ENCODE peak calls at places on chromosomes 12 and 14, in nine cellular contexts. One of them, this sample, is unnamed.

GRCh38 chr14:98177551-98177950 is 1094.4 kb downstream of the BCL11B start:
- DNase-seq in stimulated activated CD4-positive, alpha-beta T cell treated with anti-CD3 and anti-CD28 coated beads, Interleukin-1b, Interleukin-23, amount 100 ng/mL, for 24 hours: peak; percentile 70
- DNase-seq in germinal center: no peak
- DNase-seq in cerebellum: no peak
- DNase-seq in non-pigmented ciliary epithelial cell: no peak
- DNase-seq in kidney glomerular epithelial cell: no peak
- DNase-seq in testis: no peak
- DNase-seq in AG04450: no peak
- DNase-seq in cardiac muscle cell: no peak
- DNase-seq in this sample: no peak

GRCh38 chr14:35301334-35302210 is 9.4 kb downstream of the PSMA6 start:
- DNase-seq in stimulated activated CD4-positive, alpha-beta T cell treated with anti-CD3 and anti-CD28 coated beads, Interleukin-1b, Interleukin-23, amount 100 ng/mL, for 24 hours: no peak
- DNase-seq in kidney glomerular epithelial cell: no peak
- DNase-seq in cerebellum: no peak
- DNase-seq in AG04450: no peak
- DNase-seq in testis: no peak
- DNase-seq in germinal center: no peak
- DNase-seq in non-pigmented ciliary epithelial cell: no peak
- DNase-seq in cardiac muscle cell: no peak
- DNase-seq in this sample: no peak

GRCh38 chr12:124626841-124627502 is 59.6 kb upstream of the NCOR2 start:
- DNase-seq in kidney glomerular epithelial cell: no peak
- DNase-seq in cerebellum: peak; percentile 68
- DNase-seq in germinal center: no peak
- DNase-seq in non-pigmented ciliary epithelial cell: no peak
- DNase-seq in stimulated activated CD4-positive, alpha-beta T cell treated with anti-CD3 and anti-CD28 coated beads, Interleukin-1b, Interleukin-23, amount 100 ng/mL, for 24 hours: no peak
- DNase-seq in AG04450: no peak
- DNase-seq in testis: peak; percentile 85
- DNase-seq in cardiac muscle cell: no peak
- DNase-seq in this sample: no peak

GRCh38 chr12:14185441-14186192 is 179.9 kb upstream of the ATF7IP start:
- DNase-seq in non-pigmented ciliary epithelial cell: peak; percentile 6
- DNase-seq in cerebellum: no peak
- DNase-seq in germinal center: peak; percentile 51
- DNase-seq in cardiac muscle cell: peak; percentile 73
- DNase-seq in stimulated activated CD4-positive, alpha-beta T cell treated with anti-CD3 and anti-CD28 coated beads, Interleukin-1b, Interleukin-23, amount 100 ng/mL, for 24 hours: no peak
- DNase-seq in testis: peak; percentile 48
- DNase-seq in kidney glomerular epithelial cell: peak; percentile 11
- DNase-seq in AG04450: peak; percentile 2
- DNase-seq in this sample: peak; percentile 44

GRCh38 chr12:113936460-113936859 is 29.7 kb downstream of the RBM19 start:
- DNase-seq in non-pigmented ciliary epithelial cell: no peak
- DNase-seq in cardiac muscle cell: no peak
- DNase-seq in testis: no peak
- DNase-seq in germinal center: no peak
- DNase-seq in kidney glomerular epithelial cell: no peak
- DNase-seq in AG04450: no peak
- DNase-seq in cerebellum: no peak
- DNase-seq in stimulated activated CD4-positive, alpha-beta T cell treated with anti-CD3 and anti-CD28 coated beads, Interleukin-1b, Interleukin-23, amount 100 ng/mL, for 24 hours: no peak
- DNase-seq in this sample: no peak

GRCh38 chr14:74937171-74937570 is 14.1 kb upstream of the RPS6KL1 start:
- DNase-seq in testis: no peak
- DNase-seq in kidney glomerular epithelial cell: no peak
- DNase-seq in cerebellum: no peak
- DNase-seq in stimulated activated CD4-positive, alpha-beta T cell treated with anti-CD3 and anti-CD28 coated beads, Interleukin-1b, Interleukin-23, amount 100 ng/mL, for 24 hours: no peak
- DNase-seq in germinal center: no peak
- DNase-seq in AG04450: no peak
- DNase-seq in cardiac muscle cell: no peak
- DNase-seq in non-pigmented ciliary epithelial cell: no peak
- DNase-seq in this sample: no peak

GRCh38 chr12:99390707-99391106 is 256.8 kb upstream of the GARIN6 start:
- DNase-seq in germinal center: no peak
- DNase-seq in testis: peak; percentile 43
- DNase-seq in stimulated activated CD4-positive, alpha-beta T cell treated with anti-CD3 and anti-CD28 coated beads, Interleukin-1b, Interleukin-23, amount 100 ng/mL, for 24 hours: no peak
- DNase-seq in cerebellum: peak; percentile 84
- DNase-seq in non-pigmented ciliary epithelial cell: no peak
- DNase-seq in cardiac muscle cell: peak; percentile 15
- DNase-seq in AG04450: no peak
- DNase-seq in kidney glomerular epithelial cell: no peak
- DNase-seq in this sample: peak; percentile 8

GRCh38 chr12:90543841-90544240 is 411.1 kb downstream of the CCER1 start:
- DNase-seq in stimulated activated CD4-positive, alpha-beta T cell treated with anti-CD3 and anti-CD28 coated beads, Interleukin-1b, Interleukin-23, amount 100 ng/mL, for 24 hours: no peak
- DNase-seq in cerebellum: no peak
- DNase-seq in germinal center: no peak
- DNase-seq in cardiac muscle cell: no peak
- DNase-seq in AG04450: no peak
- DNase-seq in non-pigmented ciliary epithelial cell: no peak
- DNase-seq in testis: no peak
- DNase-seq in kidney glomerular epithelial cell: no peak
- DNase-seq in this sample: no peak

GRCh38 chr14:99320621-99321235 is 48.7 kb upstream of the BCL11B start:
- DNase-seq in cerebellum: no peak
- DNase-seq in AG04450: no peak
- DNase-seq in germinal center: no peak
- DNase-seq in testis: no peak
- DNase-seq in cardiac muscle cell: no peak
- DNase-seq in stimulated activated CD4-positive, alpha-beta T cell treated with anti-CD3 and anti-CD28 coated beads, Interleukin-1b, Interleukin-23, amount 100 ng/mL, for 24 hours: no peak
- DNase-seq in non-pigmented ciliary epithelial cell: no peak
- DNase-seq in kidney glomerular epithelial cell: no peak
- DNase-seq in this sample: no peak

GRCh38 chr12:97639702-97640101 is 177.1 kb downstream of the RMST start:
- DNase-seq in germinal center: no peak
- DNase-seq in cardiac muscle cell: no peak
- DNase-seq in AG04450: no peak
- DNase-seq in cerebellum: no peak
- DNase-seq in non-pigmented ciliary epithelial cell: no peak
- DNase-seq in stimulated activated CD4-positive, alpha-beta T cell treated with anti-CD3 and anti-CD28 coated beads, Interleukin-1b, Interleukin-23, amount 100 ng/mL, for 24 hours: no peak
- DNase-seq in kidney glomerular epithelial cell: peak; percentile 71
- DNase-seq in testis: no peak
- DNase-seq in this sample: peak; percentile 78

GRCh38 chr12:11584213-11584855 is 65.1 kb upstream of the ETV6 start:
- DNase-seq in germinal center: no peak
- DNase-seq in testis: no peak
- DNase-seq in stimulated activated CD4-positive, alpha-beta T cell treated with anti-CD3 and anti-CD28 coated beads, Interleukin-1b, Interleukin-23, amount 100 ng/mL, for 24 hours: no peak
- DNase-seq in non-pigmented ciliary epithelial cell: no peak
- DNase-seq in AG04450: no peak
- DNase-seq in kidney glomerular epithelial cell: no peak
- DNase-seq in cardiac muscle cell: no peak
- DNase-seq in cerebellum: peak; percentile 30
- DNase-seq in this sample: peak; percentile 26

GRCh38 chr14:59997966-59998365 is 78.0 kb downstream of the LRRC9 start:
- DNase-seq in kidney glomerular epithelial cell: no peak
- DNase-seq in germinal center: no peak
- DNase-seq in AG04450: no peak
- DNase-seq in stimulated activated CD4-positive, alpha-beta T cell treated with anti-CD3 and anti-CD28 coated beads, Interleukin-1b, Interleukin-23, amount 100 ng/mL, for 24 hours: no peak
- DNase-seq in cerebellum: no peak
- DNase-seq in non-pigmented ciliary epithelial cell: no peak
- DNase-seq in testis: no peak
- DNase-seq in cardiac muscle cell: no peak
- DNase-seq in this sample: no peak

GRCh38 chr14:51331651-51332367 is 91.8 kb downstream of the TMX1 start:
- DNase-seq in kidney glomerular epithelial cell: peak; percentile 20
- DNase-seq in cerebellum: no peak
- DNase-seq in stimulated activated CD4-positive, alpha-beta T cell treated with anti-CD3 and anti-CD28 coated beads, Interleukin-1b, Interleukin-23, amount 100 ng/mL, for 24 hours: no peak
- DNase-seq in cardiac muscle cell: no peak
- DNase-seq in germinal center: no peak
- DNase-seq in AG04450: no peak
- DNase-seq in non-pigmented ciliary epithelial cell: no peak
- DNase-seq in testis: peak; percentile 38
- DNase-seq in this sample: no peak

GRCh38 chr14:23578560-23579310 is at the start of gene JPH4:
- DNase-seq in kidney glomerular epithelial cell: no peak
- DNase-seq in stimulated activated CD4-positive, alpha-beta T cell treated with anti-CD3 and anti-CD28 coated beads, Interleukin-1b, Interleukin-23, amount 100 ng/mL, for 24 hours: no peak
- DNase-seq in non-pigmented ciliary epithelial cell: no peak
- DNase-seq in germinal center: no peak
- DNase-seq in cardiac muscle cell: no peak
- DNase-seq in cerebellum: peak; percentile 94
- DNase-seq in testis: no peak
- DNase-seq in AG04450: no peak
- DNase-seq in this sample: no peak

GRCh38 chr12:90974286-90974685 is 19.3 kb upstream of the CCER1 start:
- DNase-seq in cardiac muscle cell: no peak
- DNase-seq in kidney glomerular epithelial cell: peak; percentile 31
- DNase-seq in germinal center: no peak
- DNase-seq in AG04450: no peak
- DNase-seq in testis: no peak
- DNase-seq in cerebellum: no peak
- DNase-seq in non-pigmented ciliary epithelial cell: peak; percentile 38
- DNase-seq in stimulated activated CD4-positive, alpha-beta T cell treated with anti-CD3 and anti-CD28 coated beads, Interleukin-1b, Interleukin-23, amount 100 ng/mL, for 24 hours: no peak
- DNase-seq in this sample: peak; percentile 15

GRCh38 chr14:72423957-72424356 is 469.9 kb downstream of the DPF3 start:
- DNase-seq in kidney glomerular epithelial cell: no peak
- DNase-seq in cerebellum: no peak
- DNase-seq in stimulated activated CD4-positive, alpha-beta T cell treated with anti-CD3 and anti-CD28 coated beads, Interleukin-1b, Interleukin-23, amount 100 ng/mL, for 24 hours: no peak
- DNase-seq in germinal center: no peak
- DNase-seq in AG04450: no peak
- DNase-seq in cardiac muscle cell: no peak
- DNase-seq in non-pigmented ciliary epithelial cell: no peak
- DNase-seq in testis: no peak
- DNase-seq in this sample: no peak

GRCh38 chr12:71125515-71125914 is 32.3 kb downstream of the TSPAN8 start:
- DNase-seq in testis: no peak
- DNase-seq in non-pigmented ciliary epithelial cell: no peak
- DNase-seq in kidney glomerular epithelial cell: no peak
- DNase-seq in cerebellum: no peak
- DNase-seq in stimulated activated CD4-positive, alpha-beta T cell treated with anti-CD3 and anti-CD28 coated beads, Interleukin-1b, Interleukin-23, amount 100 ng/mL, for 24 hours: no peak
- DNase-seq in cardiac muscle cell: no peak
- DNase-seq in germinal center: no peak
- DNase-seq in AG04450: no peak
- DNase-seq in this sample: no peak

GRCh38 chr14:26394114-26394855 is 203.5 kb downstream of the NOVA1 start:
- DNase-seq in testis: no peak
- DNase-seq in non-pigmented ciliary epithelial cell: no peak
- DNase-seq in stimulated activated CD4-positive, alpha-beta T cell treated with anti-CD3 and anti-CD28 coated beads, Interleukin-1b, Interleukin-23, amount 100 ng/mL, for 24 hours: no peak
- DNase-seq in cardiac muscle cell: peak; percentile 50
- DNase-seq in germinal center: no peak
- DNase-seq in cerebellum: peak; percentile 64
- DNase-seq in kidney glomerular epithelial cell: peak; percentile 29
- DNase-seq in AG04450: no peak
- DNase-seq in this sample: peak; percentile 87

GRCh38 chr12:117878598-117878997 is 90.2 kb downstream of the KSR2 start:
- DNase-seq in kidney glomerular epithelial cell: no peak
- DNase-seq in cerebellum: no peak
- DNase-seq in non-pigmented ciliary epithelial cell: no peak
- DNase-seq in cardiac muscle cell: no peak
- DNase-seq in germinal center: no peak
- DNase-seq in testis: no peak
- DNase-seq in AG04450: no peak
- DNase-seq in stimulated activated CD4-positive, alpha-beta T cell treated with anti-CD3 and anti-CD28 coated beads, Interleukin-1b, Interleukin-23, amount 100 ng/mL, for 24 hours: no peak
- DNase-seq in this sample: no peak

GRCh38 chr12:70243510-70244331 is 488 bp downstream of the CNOT2 start:
- DNase-seq in cardiac muscle cell: peak; percentile 73
- DNase-seq in testis: peak; percentile 77
- DNase-seq in kidney glomerular epithelial cell: peak; percentile 68
- DNase-seq in cerebellum: peak; percentile 77
- DNase-seq in germinal center: peak; percentile 79
- DNase-seq in non-pigmented ciliary epithelial cell: no peak
- DNase-seq in stimulated activated CD4-positive, alpha-beta T cell treated with anti-CD3 and anti-CD28 coated beads, Interleukin-1b, Interleukin-23, amount 100 ng/mL, for 24 hours: peak; percentile 45
- DNase-seq in AG04450: no peak
- DNase-seq in this sample: peak; percentile 27

GRCh38 chr12:98696036-98696646 is 51.1 kb downstream of the APAF1 start:
- DNase-seq in kidney glomerular epithelial cell: no peak
- DNase-seq in non-pigmented ciliary epithelial cell: no peak
- DNase-seq in germinal center: no peak
- DNase-seq in stimulated activated CD4-positive, alpha-beta T cell treated with anti-CD3 and anti-CD28 coated beads, Interleukin-1b, Interleukin-23, amount 100 ng/mL, for 24 hours: no peak
- DNase-seq in cerebellum: no peak
- DNase-seq in testis: no peak
- DNase-seq in cardiac muscle cell: no peak
- DNase-seq in AG04450: no peak
- DNase-seq in this sample: no peak

GRCh38 chr12:109010259-109010658 is 10.6 kb downstream of the SVOP start:
- DNase-seq in kidney glomerular epithelial cell: no peak
- DNase-seq in testis: no peak
- DNase-seq in stimulated activated CD4-positive, alpha-beta T cell treated with anti-CD3 and anti-CD28 coated beads, Interleukin-1b, Interleukin-23, amount 100 ng/mL, for 24 hours: no peak
- DNase-seq in cerebellum: no peak
- DNase-seq in non-pigmented ciliary epithelial cell: no peak
- DNase-seq in AG04450: no peak
- DNase-seq in cardiac muscle cell: no peak
- DNase-seq in germinal center: no peak
- DNase-seq in this sample: peak; percentile 22

GRCh38 chr14:46574236-46574970 is 77.2 kb downstream of the RPL10L start:
- DNase-seq in kidney glomerular epithelial cell: no peak
- DNase-seq in cerebellum: no peak
- DNase-seq in germinal center: no peak
- DNase-seq in cardiac muscle cell: no peak
- DNase-seq in non-pigmented ciliary epithelial cell: no peak
- DNase-seq in AG04450: no peak
- DNase-seq in stimulated activated CD4-positive, alpha-beta T cell treated with anti-CD3 and anti-CD28 coated beads, Interleukin-1b, Interleukin-23, amount 100 ng/mL, for 24 hours: no peak
- DNase-seq in testis: no peak
- DNase-seq in this sample: no peak

GRCh38 chr12:53467880-53468279 is 16.0 kb downstream of the PCBP2 start:
- DNase-seq in AG04450: no peak
- DNase-seq in cardiac muscle cell: no peak
- DNase-seq in germinal center: no peak
- DNase-seq in testis: no peak
- DNase-seq in stimulated activated CD4-positive, alpha-beta T cell treated with anti-CD3 and anti-CD28 coated beads, Interleukin-1b, Interleukin-23, amount 100 ng/mL, for 24 hours: no peak
- DNase-seq in kidney glomerular epithelial cell: no peak
- DNase-seq in non-pigmented ciliary epithelial cell: no peak
- DNase-seq in cerebellum: no peak
- DNase-seq in this sample: no peak

GRCh38 chr14:61469771-61470170 is 148.4 kb downstream of the PRKCH start:
- DNase-seq in kidney glomerular epithelial cell: no peak
- DNase-seq in AG04450: no peak
- DNase-seq in germinal center: no peak
- DNase-seq in cerebellum: no peak
- DNase-seq in cardiac muscle cell: no peak
- DNase-seq in non-pigmented ciliary epithelial cell: no peak
- DNase-seq in testis: no peak
- DNase-seq in stimulated activated CD4-positive, alpha-beta T cell treated with anti-CD3 and anti-CD28 coated beads, Interleukin-1b, Interleukin-23, amount 100 ng/mL, for 24 hours: no peak
- DNase-seq in this sample: no peak

GRCh38 chr12:122538496-122538895 is 11.4 kb downstream of the KNTC1 start:
- DNase-seq in cerebellum: no peak
- DNase-seq in stimulated activated CD4-positive, alpha-beta T cell treated with anti-CD3 and anti-CD28 coated beads, Interleukin-1b, Interleukin-23, amount 100 ng/mL, for 24 hours: no peak
- DNase-seq in AG04450: no peak
- DNase-seq in kidney glomerular epithelial cell: no peak
- DNase-seq in non-pigmented ciliary epithelial cell: no peak
- DNase-seq in cardiac muscle cell: no peak
- DNase-seq in testis: no peak
- DNase-seq in germinal center: no peak
- DNase-seq in this sample: no peak

GRCh38 chr12:102543931-102544485 is 63.6 kb upstream of the IGF1 start:
- DNase-seq in AG04450: no peak
- DNase-seq in kidney glomerular epithelial cell: no peak
- DNase-seq in stimulated activated CD4-positive, alpha-beta T cell treated with anti-CD3 and anti-CD28 coated beads, Interleukin-1b, Interleukin-23, amount 100 ng/mL, for 24 hours: no peak
- DNase-seq in germinal center: no peak
- DNase-seq in testis: no peak
- DNase-seq in non-pigmented ciliary epithelial cell: no peak
- DNase-seq in cerebellum: no peak
- DNase-seq in cardiac muscle cell: no peak
- DNase-seq in this sample: no peak

GRCh38 chr14:32102152-32102787 is 25.2 kb downstream of the ARHGAP5 start:
- DNase-seq in germinal center: no peak
- DNase-seq in cerebellum: no peak
- DNase-seq in AG04450: no peak
- DNase-seq in kidney glomerular epithelial cell: no peak
- DNase-seq in stimulated activated CD4-positive, alpha-beta T cell treated with anti-CD3 and anti-CD28 coated beads, Interleukin-1b, Interleukin-23, amount 100 ng/mL, for 24 hours: no peak
- DNase-seq in testis: no peak
- DNase-seq in cardiac muscle cell: no peak
- DNase-seq in non-pigmented ciliary epithelial cell: no peak
- DNase-seq in this sample: no peak

GRCh38 chr14:23483216-23483854 is 13.8 kb downstream of the NGDN start:
- DNase-seq in germinal center: peak; percentile 26
- DNase-seq in kidney glomerular epithelial cell: no peak
- DNase-seq in stimulated activated CD4-positive, alpha-beta T cell treated with anti-CD3 and anti-CD28 coated beads, Interleukin-1b, Interleukin-23, amount 100 ng/mL, for 24 hours: no peak
- DNase-seq in testis: peak; percentile 28
- DNase-seq in cerebellum: peak; percentile 92
- DNase-seq in non-pigmented ciliary epithelial cell: no peak
- DNase-seq in AG04450: no peak
- DNase-seq in cardiac muscle cell: peak; percentile 64
- DNase-seq in this sample: no peak

GRCh38 chr12:92771011-92771410 is 68.2 kb downstream of the PLEKHG7 start:
- DNase-seq in germinal center: no peak
- DNase-seq in cerebellum: no peak
- DNase-seq in non-pigmented ciliary epithelial cell: no peak
- DNase-seq in stimulated activated CD4-positive, alpha-beta T cell treated with anti-CD3 and anti-CD28 coated beads, Interleukin-1b, Interleukin-23, amount 100 ng/mL, for 24 hours: no peak
- DNase-seq in testis: no peak
- DNase-seq in kidney glomerular epithelial cell: no peak
- DNase-seq in AG04450: no peak
- DNase-seq in cardiac muscle cell: no peak
- DNase-seq in this sample: no peak

GRCh38 chr14:77151918-77152588 is 10.5 kb upstream of the ZDHHC22 start:
- DNase-seq in germinal center: peak; percentile 67
- DNase-seq in kidney glomerular epithelial cell: peak; percentile 56
- DNase-seq in cardiac muscle cell: no peak
- DNase-seq in AG04450: no peak
- DNase-seq in cerebellum: peak; percentile 85
- DNase-seq in testis: no peak
- DNase-seq in non-pigmented ciliary epithelial cell: no peak
- DNase-seq in stimulated activated CD4-positive, alpha-beta T cell treated with anti-CD3 and anti-CD28 coated beads, Interleukin-1b, Interleukin-23, amount 100 ng/mL, for 24 hours: no peak
- DNase-seq in this sample: peak; percentile 29

This sample was measured in renal cortical epithelial cell.